ENCODE peak calls at places on chromosomes 1 and 21, in four cellular contexts. G is WERI-Rb-1, B is progenitor cell of endocrine pancreas, F is Peyer's patch. M is an unnamed sample.

GRCh38 chr1:88655685-88656299 is 28.3 kb upstream of the PKN2 start:
- DNase-seq in G (no peak), B (no peak), F (no peak), M (no peak)

GRCh38 chr1:244050835-244051444 is at the start of gene ZBTB18:
- DNase-seq in G (peak), B (no peak), F (no peak), M (no peak)

GRCh38 chr1:162213281-162213909 is 143.9 kb downstream of the NOS1AP start:
- DNase-seq in G (no peak), B (no peak), F (no peak), M (no peak)

GRCh38 chr1:201176931-201177330 is 13.7 kb upstream of the IGFN1 start:
- DNase-seq in G (no peak), B (no peak), F (no peak), M (no peak)

GRCh38 chr1:171913385-171913784 is 72.1 kb downstream of the DNM3 start:
- DNase-seq in G (no peak), B (no peak), F (no peak), M (no peak)

GRCh38 chr1:51330331-51331201 is at the start of gene TTC39A:
- DNase-seq in G (peak), B (no peak), F (no peak), M (no peak)

GRCh38 chr1:167797005-167797404 is 75.2 kb downstream of the MPZL1 start:
- DNase-seq in G (no peak), B (no peak), F (no peak), M (no peak)

GRCh38 chr1:220631238-220631842 is 58.8 kb upstream of the C1orf115 start:
- DNase-seq in G (no peak), B (no peak), F (no peak), M (no peak)

GRCh38 chr1:160078392-160079195 is 2.7 kb upstream of the KCNJ9 start:
- DNase-seq in G (peak), B (no peak), F (peak), M (peak)

GRCh38 chr1:100866041-100866900 is 28.4 kb downstream of the EXTL2 start:
- DNase-seq in G (no peak), B (no peak), F (no peak), M (no peak)

GRCh38 chr1:9626201-9626608 is 25.3 kb upstream of the PIK3CD start:
- DNase-seq in G (no peak), B (no peak), F (peak), M (peak)

GRCh38 chr21:33924766-33925100 is 9.1 kb upstream of the ATP5PO start:
- DNase-seq in G (no peak), B (no peak), F (no peak), M (no peak)

GRCh38 chr1:27858949-27859576 is 13.3 kb upstream of the THEMIS2 start:
- DNase-seq in G (no peak), B (no peak), F (no peak), M (no peak)

GRCh38 chr1:13832536-13832935 is 132.5 kb downstream of the PRDM2 start:
- DNase-seq in G (no peak), B (no peak), F (no peak), M (no peak)

GRCh38 chr1:182761396-182762395 is 27.9 kb upstream of the NPL start:
- DNase-seq in G (peak), B (no peak), F (no peak), M (no peak)

GRCh38 chr1:41503507-41504125 is 19.1 kb upstream of the EDN2 start:
- DNase-seq in G (no peak), B (no peak), F (no peak), M (no peak)

GRCh38 chr1:214880956-214881355 is 201.6 kb upstream of the KCNK2 start:
- DNase-seq in G (no peak), B (no peak), F (no peak), M (no peak)

GRCh38 chr1:30901798-30902652 is 6.5 kb downstream of the SDC3 start:
- DNase-seq in G (no peak), B (no peak), F (no peak), M (no peak)

GRCh38 chr1:10691740-10692125 is 104.7 kb downstream of the CASZ1 start:
- DNase-seq in G (no peak), B (no peak), F (no peak), M (no peak)

GRCh38 chr1:41365772-41366427 is 4.7 kb downstream of the FOXO6 start:
- DNase-seq in G (peak), B (no peak), F (no peak), M (no peak)

GRCh38 chr1:72137665-72138064 is 144.7 kb downstream of the NEGR1 start:
- DNase-seq in G (no peak), B (no peak), F (no peak), M (no peak)

GRCh38 chr1:33220701-33221384 is 35.4 kb upstream of the ZNF362 start:
- DNase-seq in G (peak), B (no peak), F (no peak), M (no peak)